ENCODE peak calls at places on chromosomes 13 and 19, in nine cellular contexts. X, T, Y, U, Z, B, J, D and W are unnamed samples.

GRCh38 chr19:31099470-31100190 is 249.6 kb downstream of the TSHZ3 start:
- DNase-seq in X (no peak), T (no peak), Y (no peak), U (no peak), Z (peak), B (no peak), J (no peak), D (no peak), W (no peak)

GRCh38 chr19:51394045-51394836 is 3.9 kb upstream of the C19orf84 start:
- DNase-seq in X (peak), T (peak), Y (peak), U (peak), Z (peak), B (peak), J (peak), D (peak), W (peak)

GRCh38 chr19:5103061-5103701 is 134.3 kb downstream of the KDM4B start:
- DNase-seq in X (peak), T (peak), Y (peak), U (no peak), Z (peak), B (no peak), J (no peak), D (no peak), W (no peak)

GRCh38 chr19:6236310-6237291 is 43.2 kb downstream of the MLLT1 start:
- DNase-seq in X (no peak), T (peak), Y (no peak), U (no peak), Z (no peak), B (no peak), J (no peak), D (no peak), W (no peak)

GRCh38 chr13:25324100-25324499 is 22.7 kb downstream of the NUP58 start:
- DNase-seq in X (no peak), T (no peak), Y (no peak), U (no peak), Z (no peak), B (no peak), J (no peak), D (no peak), W (no peak)

GRCh38 chr19:52592301-52592700 is 22.2 kb downstream of the ZNF701 start:
- DNase-seq in X (no peak), T (no peak), Y (no peak), U (no peak), Z (no peak), B (no peak), J (no peak), D (no peak), W (no peak)

GRCh38 chr13:98098511-98098910 is 44.4 kb upstream of the FARP1 start:
- DNase-seq in X (no peak), T (no peak), Y (no peak), U (no peak), Z (peak), B (no peak), J (no peak), D (no peak), W (no peak)

GRCh38 chr19:1941146-1942077 is at the start of gene CSNK1G2:
- DNase-seq in X (no peak), T (no peak), Y (no peak), U (no peak), Z (no peak), B (peak), J (no peak), D (no peak), W (no peak)

GRCh38 chr13:54934121-54934520 is 1905.5 kb downstream of the OLFM4 start:
- DNase-seq in X (no peak), T (no peak), Y (no peak), U (no peak), Z (no peak), B (no peak), J (no peak), D (no peak), W (no peak)

GRCh38 chr13:21348771-21349170 is 110.3 kb downstream of the ZDHHC20 start:
- DNase-seq in X (peak), T (no peak), Y (no peak), U (no peak), Z (no peak), B (no peak), J (no peak), D (no peak), W (no peak)

GRCh38 chr19:52007436-52007804 is 591 bp downstream of the ZNF615 start:
- DNase-seq in X (peak), T (no peak), Y (no peak), U (no peak), Z (no peak), B (no peak), J (peak), D (no peak), W (no peak)

GRCh38 chr13:90362718-90363117 is 984.8 kb upstream of the MIR17HG start:
- DNase-seq in X (no peak), T (no peak), Y (no peak), U (no peak), Z (peak), B (no peak), J (no peak), D (no peak), W (no peak)

GRCh38 chr19:47423203-47423882 is 4.0 kb upstream of the MEIS3 start:
- DNase-seq in X (no peak), T (no peak), Y (no peak), U (no peak), Z (no peak), B (no peak), J (no peak), D (no peak), W (no peak)

GRCh38 chr13:36207672-36208071 is 6.7 kb downstream of the SOHLH2 start:
- DNase-seq in X (no peak), T (no peak), Y (no peak), U (no peak), Z (peak), B (no peak), J (no peak), D (no peak), W (no peak)

GRCh38 chr13:26247608-26248007 is 6.3 kb upstream of the CDK8 start:
- DNase-seq in X (no peak), T (no peak), Y (no peak), U (no peak), Z (no peak), B (no peak), J (no peak), D (no peak), W (no peak)

GRCh38 chr13:26021516-26021915 is 30.3 kb downstream of the SHISA2 start:
- DNase-seq in X (peak), T (no peak), Y (no peak), U (no peak), Z (no peak), B (no peak), J (no peak), D (no peak), W (no peak)

GRCh38 chr13:24041822-24042221 is 118.7 kb upstream of the SPATA13 start:
- DNase-seq in X (no peak), T (no peak), Y (no peak), U (no peak), Z (no peak), B (no peak), J (no peak), D (no peak), W (no peak)

GRCh38 chr13:24042710-24043440 is 117.6 kb upstream of the SPATA13 start:
- DNase-seq in X (no peak), T (no peak), Y (no peak), U (no peak), Z (no peak), B (no peak), J (no peak), D (no peak), W (no peak)

GRCh38 chr13:24039621-24040475 is 120.7 kb upstream of the SPATA13 start:
- DNase-seq in X (no peak), T (no peak), Y (no peak), U (no peak), Z (no peak), B (no peak), J (no peak), D (no peak), W (no peak)

GRCh38 chr13:24038846-24039330 is 121.6 kb upstream of the SPATA13 start:
- DNase-seq in X (peak), T (no peak), Y (no peak), U (no peak), Z (no peak), B (no peak), J (no peak), D (no peak), W (no peak)

DNA sequence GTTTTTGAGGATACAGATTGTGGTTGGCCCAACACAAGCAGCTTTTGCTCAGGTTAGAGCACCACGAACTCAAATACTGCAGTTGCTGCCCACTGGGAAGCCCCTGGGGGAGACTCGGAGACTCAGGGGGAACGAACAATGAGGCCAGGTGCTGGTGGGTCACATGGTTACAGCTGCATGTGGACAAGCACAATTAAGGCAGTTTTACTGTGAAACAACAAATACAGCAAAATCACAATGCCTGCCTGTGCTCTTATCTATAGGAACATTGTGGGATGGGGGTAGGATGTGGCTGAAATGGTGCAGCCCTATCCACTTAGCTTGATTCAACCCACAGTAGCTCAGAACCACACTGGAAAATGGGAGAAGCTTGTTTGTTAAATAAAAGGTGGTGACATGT is 119.7 kb upstream of the SPATA13 start:
- DNase-seq in X (peak), T (no peak), Y (no peak), U (no peak), Z (no peak), B (no peak), J (no peak), D (no peak), W (peak)
- H3K4me3 ChIP-seq in X (no peak), T (no peak), Y (no peak), U (no peak), Z (no peak), B (no peak), J (no peak), D (no peak), W (no peak)

GRCh38 chr13:95814494-95814893 is 137.6 kb downstream of the DNAJC3 start:
- DNase-seq in X (no peak), T (no peak), Y (no peak), U (no peak), Z (no peak), B (no peak), J (no peak), D (no peak), W (no peak)
- H3K4me3 ChIP-seq in X (no peak), T (no peak), Y (no peak), U (no peak), Z (no peak), B (no peak), J (no peak), D (no peak), W (no peak)

DNA sequence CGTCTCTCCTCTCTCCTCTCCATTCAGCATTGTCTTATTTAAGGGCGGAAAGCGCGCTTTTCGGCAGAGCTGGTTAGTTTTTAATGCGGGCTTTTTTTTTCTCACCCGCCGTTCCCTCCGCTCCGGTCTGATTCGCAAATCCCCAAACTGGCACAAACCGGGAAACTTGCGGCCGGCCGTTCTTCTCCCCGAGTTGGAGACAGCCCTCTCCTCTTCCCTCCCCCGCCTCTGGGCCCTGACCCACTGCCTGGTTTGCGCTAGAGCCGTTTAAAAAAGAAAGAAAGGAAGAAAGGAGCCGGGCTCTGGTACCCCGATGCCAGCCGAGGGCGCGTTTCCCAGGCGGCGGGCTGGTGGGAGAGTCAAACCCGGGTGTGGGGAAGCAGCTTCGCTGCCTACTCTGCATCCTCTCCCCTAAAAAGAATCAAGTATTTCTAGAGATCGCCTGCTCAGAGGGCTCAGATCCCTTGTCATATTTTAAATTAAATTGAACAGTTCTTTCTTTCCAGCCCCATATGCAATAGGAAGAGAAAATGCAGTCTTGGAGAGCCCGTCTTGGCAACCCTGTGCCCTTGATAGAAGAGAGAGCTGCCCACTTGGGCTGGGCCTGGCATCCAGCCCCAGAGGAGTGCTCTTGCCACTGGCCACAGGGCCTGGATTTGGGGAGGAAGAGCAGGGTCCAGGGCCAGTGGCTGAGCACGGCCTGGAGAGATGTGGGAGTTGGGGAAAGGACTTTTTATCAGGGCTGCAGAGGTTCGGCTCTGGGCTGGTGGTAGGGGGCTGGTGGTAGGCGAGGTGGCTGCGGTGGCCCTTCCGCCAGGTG is 19.0 kb downstream of the NFIX start:
- DNase-seq in X (no peak), T (no peak), Y (no peak), U (no peak), Z (peak), B (no peak), J (no peak), D (no peak), W (no peak)
- H3K4me3 ChIP-seq in X (no peak), T (peak), Y (peak), U (peak), Z (peak), B (peak), J (no peak), D (no peak), W (no peak)

DNA sequence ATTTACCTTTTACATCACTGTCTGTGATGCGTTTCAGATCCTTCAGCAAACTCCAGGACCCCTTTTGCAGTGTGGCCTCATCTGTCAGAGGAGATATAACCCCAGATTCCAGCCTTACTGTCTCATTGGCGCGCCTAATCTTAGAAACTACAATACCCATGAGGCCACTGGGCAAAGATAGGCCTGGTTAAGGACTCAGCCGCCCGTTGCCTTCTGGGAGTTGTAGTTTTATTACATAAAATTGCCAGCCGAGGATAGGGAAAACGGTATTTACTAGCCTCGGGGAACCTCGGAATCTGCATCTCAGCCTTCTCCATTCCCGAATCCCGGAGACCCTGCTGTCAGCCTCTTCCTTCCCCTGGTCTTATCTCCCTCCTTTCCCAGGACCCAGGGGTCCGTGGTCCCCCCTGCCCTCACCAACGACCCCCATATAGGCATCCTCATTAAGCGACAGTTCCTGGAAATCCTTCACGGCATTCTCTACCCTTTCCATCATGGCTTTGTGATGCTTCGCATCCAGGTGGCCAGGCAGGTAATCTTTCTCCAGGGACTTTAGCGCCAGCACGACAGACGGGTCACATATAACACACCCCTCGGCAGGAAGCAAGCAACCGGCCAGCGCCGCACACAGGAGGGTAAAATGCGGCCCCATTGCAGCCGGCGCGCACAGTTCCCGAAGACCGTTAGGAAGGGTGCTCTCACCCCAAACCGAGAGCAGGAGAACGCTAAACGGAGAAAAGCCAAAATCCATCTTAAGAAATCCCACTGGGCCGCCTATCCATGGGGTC is 1.3 kb downstream of the IZUMO1 start:
- DNase-seq in X (peak), T (no peak), Y (no peak), U (no peak), Z (peak), B (peak), J (no peak), D (peak), W (peak)
- H3K4me3 ChIP-seq in X (no peak), T (no peak), Y (no peak), U (no peak), Z (no peak), B (no peak), J (peak), D (no peak), W (peak)

GRCh38 chr19:18317998-18318800 is 4.7 kb downstream of the LSM4 start:
- DNase-seq in X (no peak), T (peak), Y (no peak), U (no peak), Z (no peak), B (peak), J (no peak), D (no peak), W (peak)
- H3K4me3 ChIP-seq in X (no peak), T (peak), Y (no peak), U (no peak), Z (no peak), B (peak), J (no peak), D (no peak), W (peak)

GRCh38 chr19:42068756-42069571 is 1.0 kb downstream of the GRIK5 start:
- DNase-seq in X (peak), T (no peak), Y (no peak), U (no peak), Z (no peak), B (no peak), J (no peak), D (no peak), W (no peak)

GRCh38 chr19:42068361-42068755 is 1.6 kb downstream of the GRIK5 start:
- DNase-seq in X (no peak), T (no peak), Y (no peak), U (no peak), Z (no peak), B (no peak), J (no peak), D (no peak), W (no peak)

GRCh38 chr19:42071247-42071646 is 1.2 kb upstream of the GRIK5 start:
- DNase-seq in X (no peak), T (no peak), Y (no peak), U (no peak), Z (no peak), B (no peak), J (no peak), D (no peak), W (no peak)

GRCh38 chr19:42067315-42067888 is 2.6 kb downstream of the GRIK5 start:
- DNase-seq in X (no peak), T (no peak), Y (no peak), U (no peak), Z (no peak), B (no peak), J (no peak), D (no peak), W (no peak)

DNA sequence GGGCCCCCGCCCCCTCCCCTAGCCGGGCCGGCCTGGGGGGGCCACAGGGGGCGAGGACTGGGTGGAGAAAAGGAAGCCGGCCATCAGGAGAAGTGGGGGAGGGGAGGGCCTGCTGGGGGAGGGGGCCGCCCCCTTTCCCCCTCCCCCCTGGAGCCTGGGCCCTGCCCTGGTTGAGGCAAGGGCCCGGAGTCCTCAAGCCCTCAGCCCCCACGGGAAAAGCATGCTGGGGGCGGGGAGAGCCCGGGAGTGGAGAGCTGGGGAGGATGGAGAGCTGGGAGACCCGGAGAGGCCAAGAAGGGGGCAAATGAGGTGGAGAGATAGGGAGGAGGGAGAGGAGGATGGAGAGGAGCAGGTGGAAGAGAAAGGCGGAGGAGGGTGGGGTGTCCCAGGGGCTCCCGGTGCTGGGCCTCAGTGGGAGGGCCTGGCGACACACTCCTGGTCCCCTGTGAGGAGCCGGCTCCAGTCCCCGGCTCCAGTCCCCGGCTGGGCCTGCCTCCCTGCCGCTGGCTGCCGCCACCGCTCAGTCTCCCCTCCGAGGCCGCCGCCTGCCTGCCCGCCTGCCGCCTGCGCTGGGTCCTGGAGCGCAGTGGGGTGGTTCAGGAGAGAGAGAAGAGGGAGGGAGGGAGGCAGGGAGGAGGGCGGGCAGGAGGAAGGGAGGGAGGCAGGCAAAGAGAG is at the start of gene GRIK5:
- DNase-seq in X (peak), T (no peak), Y (peak), U (no peak), Z (no peak), B (no peak), J (no peak), D (no peak), W (no peak)
- H3K4me3 ChIP-seq in X (peak), T (peak), Y (peak), U (no peak), Z (no peak), B (no peak), J (peak), D (no peak), W (no peak)